ENCODE peak calls at places on chromosomes 2 and 18, in five cellular contexts. E, Y, C, N and L are unnamed samples.

GRCh38 chr2:205934443-205934842 is 151.5 kb downstream of the INO80D start:
- DNase-seq in C (no peak), E (no peak), N (peak), Y (no peak), L (no peak)

GRCh38 chr2:235070063-235070706 is 118.4 kb downstream of the SH3BP4 start:
- DNase-seq in N (no peak), E (no peak), Y (no peak), C (no peak), L (no peak)

GRCh38 chr2:190948671-190949070 is 65.3 kb downstream of the STAT1 start:
- DNase-seq in N (no peak), Y (peak), C (no peak), E (no peak), L (no peak)

GRCh38 chr2:36485521-36485920 is 112.4 kb downstream of the FEZ2 start:
- DNase-seq in N (no peak), Y (peak), C (no peak), E (peak), L (peak)

GRCh38 chr2:165833156-165833555 is 39.1 kb upstream of the GALNT3 start:
- DNase-seq in Y (peak), N (no peak), E (no peak), C (no peak), L (no peak)

GRCh38 chr2:25831744-25832449 is 46.4 kb downstream of the ASXL2 start:
- DNase-seq in E (no peak), N (peak), C (no peak), Y (no peak), L (no peak)

GRCh38 chr2:190343500-190344274 is at the start of gene INPP1:
- DNase-seq in N (peak), C (no peak), E (no peak), Y (peak), L (no peak)

GRCh38 chr2:169118060-169118459 is 48.7 kb downstream of the DHRS9 start:
- DNase-seq in Y (no peak), N (no peak), E (no peak), C (no peak), L (no peak)

GRCh38 chr18:3665780-3666525 is 216.0 kb downstream of the TGIF1 start:
- DNase-seq in E (peak), Y (peak), C (peak), N (peak), L (peak)

GRCh38 chr2:1818404-1818803 is 74.1 kb upstream of the PXDN start:
- DNase-seq in Y (no peak), C (no peak), E (no peak), N (no peak), L (no peak)

GRCh38 chr2:222174450-222174849 is 124.3 kb downstream of the PAX3 start:
- DNase-seq in E (no peak), Y (no peak), N (no peak), C (no peak), L (no peak)

GRCh38 chr2:38264649-38265322 is 112.3 kb downstream of the ATL2 start:
- DNase-seq in E (no peak), Y (peak), N (no peak), C (no peak), L (no peak)